ENCODE peak calls at places on chromosomes 4 and X, in ten cellular contexts. P, G, L, J, K, M, D, H, S and N are unnamed samples.

GRCh38 chr4:168522829-168523228 is 26.0 kb downstream of the PALLD start:
- DNase-seq in P (no peak), G (no peak), L (no peak), J (no peak), K (no peak), M (no peak), D (no peak), H (no peak), S (no peak), N (no peak)

GRCh38 chr4:46425775-46426400 is 36.0 kb upstream of the GABRA2 start:
- DNase-seq in P (no peak), G (no peak), L (no peak), J (peak; percentile 75), K (no peak), M (no peak), D (peak; percentile 92), H (no peak), S (no peak), N (no peak)

GRCh38 chr4:128841402-128841801 is 31.9 kb downstream of the JADE1 start:
- DNase-seq in P (no peak), G (no peak), L (no peak), J (no peak), K (no peak), M (no peak), D (no peak), H (no peak), S (no peak), N (no peak)

GRCh38 chr4:125323547-125324100 is 8.9 kb downstream of the FAT4 start:
- DNase-seq in P (no peak), G (peak; percentile 67), L (no peak), J (peak; percentile 62), K (no peak), M (no peak), D (peak; percentile 72), H (no peak), S (no peak), N (no peak)

GRCh38 chr4:77187231-77187630 is 30.2 kb downstream of the CCNG2 start:
- DNase-seq in P (no peak), G (no peak), L (no peak), J (no peak), K (no peak), M (no peak), D (no peak), H (no peak), S (no peak), N (no peak)

GRCh38 chr4:70993181-70994068 is at the start of gene DCK:
- DNase-seq in P (peak; percentile 91), G (peak; percentile 92), L (peak; percentile 89), J (peak; percentile 87), K (peak; percentile 94), M (peak; percentile 90), D (peak; percentile 91), H (peak; percentile 95), S (peak; percentile 82), N (peak; percentile 94)

GRCh38 chr4:183721207-183722081 is 62.4 kb downstream of the TRAPPC11 start:
- DNase-seq in P (no peak), G (peak; percentile 36), L (peak; percentile 41), J (peak; percentile 63), K (peak; percentile 63), M (no peak), D (peak; percentile 54), H (peak; percentile 45), S (no peak), N (no peak)

GRCh38 chr4:63563288-63564014 is 845.8 kb downstream of the TECRL start:
- DNase-seq in P (no peak), G (no peak), L (peak; percentile 20), J (no peak), K (no peak), M (no peak), D (no peak), H (peak; percentile 14), S (no peak), N (no peak)

GRCh38 chr4:70984587-70984986 is 8.9 kb upstream of the DCK start:
- DNase-seq in P (no peak), G (no peak), L (no peak), J (no peak), K (no peak), M (no peak), D (no peak), H (no peak), S (no peak), N (no peak)

GRCh38 chrX:19672211-19672814 is 157.0 kb upstream of the MAP3K15 start:
- DNase-seq in P (no peak), G (no peak), L (no peak), J (no peak), K (no peak), M (no peak), D (no peak), H (peak; percentile 8), S (no peak), N (no peak)

GRCh38 chr4:57148831-57149230 is 38.6 kb upstream of the IGFBP7 start:
- DNase-seq in P (no peak), G (peak; percentile 90), L (no peak), J (peak; percentile 86), K (no peak), M (no peak), D (peak; percentile 59), H (no peak), S (no peak), N (no peak)

GRCh38 chrX:51496501-51497291 is at the start of gene NUDT11:
- DNase-seq in P (peak; percentile 21), G (peak; percentile 70), L (peak; percentile 74), J (peak; percentile 69), K (peak; percentile 41), M (peak; percentile 74), D (peak; percentile 69), H (peak; percentile 82), S (peak; percentile 15), N (peak; percentile 84)

GRCh38 chr4:149113804-149114430 is 671.7 kb upstream of the NR3C2 start:
- DNase-seq in P (no peak), G (peak; percentile 82), L (no peak), J (peak; percentile 74), K (no peak), M (no peak), D (peak; percentile 58), H (no peak), S (no peak), N (no peak)

GRCh38 chr4:8238515-8239053 is 31.0 kb upstream of the HTRA3 start:
- DNase-seq in P (no peak), G (no peak), L (peak; percentile 72), J (no peak), K (peak; percentile 69), M (no peak), D (no peak), H (peak; percentile 84), S (no peak), N (no peak)
- TF ChIP-seq CTCF in P (no peak), G (peak; percentile 52), L (peak; percentile 41), J (no peak), K (peak; percentile 11), M (no peak), D (peak; percentile 42), H (peak; percentile 55), S (no peak), N (peak; percentile 68)

GRCh38 chr4:185523862-185524261 is 11.4 kb downstream of the PDLIM3 start:
- DNase-seq in P (no peak), G (no peak), L (no peak), J (no peak), K (no peak), M (no peak), D (no peak), H (no peak), S (no peak), N (no peak)
- TF ChIP-seq CTCF in P (no peak), G (no peak), L (no peak), J (no peak), K (no peak), M (no peak), D (no peak), H (no peak), S (no peak), N (no peak)

GRCh38 chr4:159015862-159016261 is 87.0 kb upstream of the RAPGEF2 start:
- DNase-seq in P (no peak), G (no peak), L (no peak), J (peak; percentile 72), K (no peak), M (no peak), D (peak; percentile 17), H (no peak), S (no peak), N (no peak)

GRCh38 chr4:159017323-159018036 is 85.4 kb upstream of the RAPGEF2 start:
- DNase-seq in P (no peak), G (no peak), L (no peak), J (no peak), K (peak; percentile 17), M (no peak), D (no peak), H (no peak), S (no peak), N (no peak)

GRCh38 chr4:159014896-159015295 is 88.0 kb upstream of the RAPGEF2 start:
- DNase-seq in P (no peak), G (no peak), L (no peak), J (peak; percentile 45), K (no peak), M (no peak), D (no peak), H (no peak), S (no peak), N (no peak)

GRCh38 chr4:159018062-159018629 is 84.7 kb upstream of the RAPGEF2 start:
- DNase-seq in P (peak; percentile 39), G (no peak), L (no peak), J (peak; percentile 47), K (peak; percentile 67), M (no peak), D (no peak), H (no peak), S (no peak), N (no peak)

GRCh38 chr4:159016527-159017137 is 86.2 kb upstream of the RAPGEF2 start:
- DNase-seq in P (no peak), G (peak; percentile 74), L (peak; percentile 63), J (no peak), K (peak; percentile 57), M (no peak), D (peak; percentile 25), H (peak; percentile 28), S (no peak), N (no peak)
- TF ChIP-seq CTCF in P (no peak), G (no peak), L (no peak), J (no peak), K (peak; percentile 46), M (no peak), D (peak; percentile 20), H (peak; percentile 24), S (no peak), N (peak; percentile 54)

GRCh38 chr4:80362578-80363181 is 27.1 kb downstream of the CFAP299 start:
- DNase-seq in P (no peak), G (peak; percentile 55), L (peak; percentile 68), J (peak; percentile 43), K (no peak), M (no peak), D (peak; percentile 53), H (peak; percentile 73), S (no peak), N (no peak)

GRCh38 chr4:80360900-80361299 is 25.4 kb downstream of the CFAP299 start:
- DNase-seq in P (no peak), G (no peak), L (no peak), J (peak; percentile 47), K (no peak), M (no peak), D (no peak), H (no peak), S (no peak), N (no peak)

GRCh38 chr4:80365928-80366327 is 30.4 kb downstream of the CFAP299 start:
- DNase-seq in P (no peak), G (peak; percentile 77), L (peak; percentile 52), J (peak; percentile 73), K (peak; percentile 33), M (no peak), D (peak; percentile 73), H (peak; percentile 75), S (no peak), N (no peak)

GRCh38 chr4:80360102-80360501 is 24.6 kb downstream of the CFAP299 start:
- DNase-seq in P (no peak), G (no peak), L (peak; percentile 11), J (no peak), K (no peak), M (no peak), D (no peak), H (no peak), S (no peak), N (no peak)

GRCh38 chr4:80361329-80361900 is 25.9 kb downstream of the CFAP299 start:
- DNase-seq in P (no peak), G (peak; percentile 40), L (no peak), J (peak; percentile 48), K (no peak), M (no peak), D (peak; percentile 47), H (peak; percentile 9), S (no peak), N (no peak)
- TF ChIP-seq CTCF in P (no peak), G (peak; percentile 25), L (peak; percentile 39), J (peak; percentile 43), K (peak; percentile 10), M (no peak), D (peak; percentile 35), H (peak; percentile 56), S (peak; percentile 44), N (peak; percentile 80)